ENCODE peak calls at places on chromosomes 6 and 20, in eight cellular contexts. V is fibroblast of lung, W is fibroblast of the aortic adventitia, G is heart right ventricle, C is breast epithelium, P is upper lobe of left lung, Y is A549, R is astrocyte of the spinal cord. D is an unnamed sample.

GRCh38 chr6:6881438-6882267 is 226.1 kb upstream of the RREB1 start:
- DNase-seq in G (no peak), R (no peak), C (peak), Y (no peak), V (peak), W (peak), P (no peak), D (no peak)

GRCh38 chr6:148109732-148110131 is 232.9 kb upstream of the SASH1 start:
- DNase-seq in C (no peak), V (no peak), W (no peak), P (peak), Y (no peak), R (no peak), G (no peak), D (no peak)

GRCh38 chr6:77231438-77232305 is 231.6 kb downstream of the HTR1B start:
- DNase-seq in R (peak), C (no peak), V (no peak), G (no peak), P (peak), Y (no peak), W (peak), D (peak)

GRCh38 chr6:26025047-26025893 is 62.0 kb upstream of the HFE start:
- DNase-seq in G (no peak), W (peak), Y (peak), P (peak), C (no peak), V (peak), R (peak), D (peak)

GRCh38 chr20:23200914-23201313 is 114.8 kb upstream of the CD93 start:
- DNase-seq in Y (peak), C (no peak), P (peak), G (peak), R (peak), V (peak), W (no peak), D (no peak)

GRCh38 chr6:138017156-138017757 is 90.0 kb downstream of the PERP start:
- DNase-seq in C (no peak), W (no peak), G (no peak), Y (no peak), P (no peak), V (no peak), R (no peak), D (no peak)

GRCh38 chr20:11387189-11387754 is 530.4 kb upstream of the BTBD3 start:
- DNase-seq in P (no peak), G (no peak), R (peak), V (peak), C (no peak), W (peak), Y (peak), D (peak)

GRCh38 chr6:134669531-134669930 is 280.4 kb downstream of the ALDH8A1 start:
- DNase-seq in G (no peak), P (no peak), Y (no peak), V (no peak), C (no peak), R (no peak), W (no peak), D (no peak)

GRCh38 chr6:36897629-36898028 is 11.9 kb downstream of the C6orf89 start:
- DNase-seq in W (peak), R (peak), C (no peak), Y (peak), G (no peak), V (no peak), P (no peak), D (no peak)

GRCh38 chr6:166704171-166704570 is 77.1 kb upstream of the RPS6KA2 start:
- DNase-seq in W (no peak), Y (no peak), V (no peak), P (no peak), C (no peak), G (no peak), R (no peak), D (no peak)

GRCh38 chr6:31620586-31621319 is at the start of gene PRRC2A:
- DNase-seq in V (peak), C (peak), G (peak), Y (no peak), W (peak), R (no peak), P (peak), D (no peak)

GRCh38 chr20:53291548-53291947 is 302.1 kb downstream of the ZNF217 start:
- DNase-seq in Y (no peak), R (no peak), G (no peak), V (no peak), P (no peak), C (no peak), W (no peak), D (no peak)

GRCh38 chr6:52992980-52993379 is 2.1 kb downstream of the GSTA4 start:
- DNase-seq in R (peak), V (peak), C (no peak), P (no peak), G (no peak), W (peak), Y (no peak), D (peak)

GRCh38 chr6:52994789-52995078 is 350 bp downstream of the GSTA4 start:
- DNase-seq in C (no peak), Y (no peak), V (no peak), R (no peak), G (peak), P (no peak), W (no peak), D (peak)

GRCh38 chr6:52994031-52994788 is 874 bp downstream of the GSTA4 start:
- DNase-seq in G (peak), V (peak), C (no peak), Y (peak), W (peak), R (peak), P (peak), D (peak)

GRCh38 chr6:52995913-52996685 is 1.0 kb upstream of the GSTA4 start:
- DNase-seq in P (peak), Y (peak), W (peak), C (no peak), G (peak), R (peak), V (peak), D (peak)

GRCh38 chr6:52993461-52993860 is 1.6 kb downstream of the GSTA4 start:
- DNase-seq in W (peak), C (no peak), R (peak), G (no peak), P (no peak), Y (no peak), V (peak), D (peak)
- H3K4me3 ChIP-seq in W (peak), C (peak), R (peak), G (peak), P (no peak), Y (peak), V (peak), D (peak)

GRCh38 chr6:38492031-38492430 is 147.7 kb downstream of the BTBD9 start:
- DNase-seq in P (no peak), V (no peak), G (no peak), W (no peak), C (no peak), R (no peak), Y (no peak), D (no peak)
- TF ChIP-seq CTCF in P (no peak), V (no peak), G (no peak), W (no peak), C (no peak), R (no peak), Y (no peak), D (no peak)

GRCh38 chr6:4732691-4733315 is 43.4 kb upstream of the CDYL start:
- DNase-seq in Y (peak), W (peak), R (peak), G (peak), C (peak), V (peak), P (peak), D (peak)
- H3K4me3 ChIP-seq in Y (peak), W (peak), R (peak), G (peak), C (peak), V (peak), P (no peak), D (peak)

GRCh38 chr6:100370265-100370664 is 94.5 kb downstream of the SIM1 start:
- DNase-seq in P (no peak), G (no peak), V (no peak), C (no peak), W (peak), R (no peak), Y (no peak), D (no peak)
- TF ChIP-seq CTCF in P (no peak), G (no peak), V (no peak), C (no peak), W (peak), R (peak), Y (peak), D (peak)